ENCODE peak calls at places on chromosomes 16 and 17, in five cellular contexts. A is stimulated activated CD4-positive, alpha-beta T cell treated with anti-CD3 and anti-CD28 coated beads, Interleukin-4, amount 100 ng/mL, for 4 hours; I is Right ventricle myocardium inferior; S is HFF-Myc; E is NCI-H2171. Y is an unnamed sample.

GRCh38 chr16:83967838-83968482 is at the start of gene NECAB2:
- DNase-seq in I (peak), A (no peak), S (no peak), E (no peak), Y (peak)

GRCh38 chr17:41428591-41429326 is 4.4 kb upstream of the KRT37 start:
- DNase-seq in A (no peak), S (no peak), E (no peak), I (no peak), Y (no peak)

GRCh38 chr16:53782148-53782547 is 78.2 kb downstream of the FTO start:
- DNase-seq in A (no peak), I (no peak), S (no peak), E (no peak), Y (no peak)

GRCh38 chr16:19785512-19786130 is 67.5 kb downstream of the IQCK start:
- DNase-seq in E (no peak), I (no peak), A (no peak), S (no peak), Y (no peak)

GRCh38 chr17:20993863-20994778 is 48.7 kb downstream of the USP22 start:
- DNase-seq in I (no peak), S (no peak), A (no peak), E (no peak), Y (no peak)

GRCh38 chr17:13631541-13631940 is 29.8 kb upstream of the HS3ST3A1 start:
- DNase-seq in A (no peak), E (no peak), I (no peak), S (no peak), Y (no peak)

GRCh38 chr17:61411114-61411943 is 11.7 kb downstream of the TBX2 start:
- DNase-seq in E (no peak), A (no peak), I (peak), S (no peak), Y (peak)

GRCh38 chr17:82324566-82325285 is 7.3 kb upstream of the CD7 start:
- DNase-seq in S (no peak), A (no peak), I (no peak), E (no peak), Y (no peak)

GRCh38 chr17:11506635-11507034 is 91.6 kb upstream of the DNAH9 start:
- DNase-seq in S (no peak), E (no peak), A (no peak), I (no peak), Y (no peak)

GRCh38 chr17:67377727-67378443 is 804 bp downstream of the PITPNC1 start:
- DNase-seq in S (no peak), E (peak), I (peak), A (peak), Y (peak)

GRCh38 chr17:21382560-21383495 is 6.7 kb downstream of the KCNJ12 start:
- DNase-seq in I (no peak), E (no peak), S (no peak), A (no peak), Y (no peak)

GRCh38 chr17:58956997-58957724 is 149.5 kb downstream of the TRIM37 start:
- DNase-seq in A (no peak), I (no peak), E (no peak), S (no peak), Y (no peak)

GRCh38 chr17:80187493-80187892 is 17.7 kb downstream of the CARD14 start:
- DNase-seq in I (peak), S (no peak), A (no peak), E (no peak), Y (no peak)

GRCh38 chr17:47945529-47946508 is 4.4 kb downstream of the PNPO start:
- DNase-seq in E (no peak), S (no peak), A (no peak), I (peak), Y (no peak)

GRCh38 chr16:50265260-50265659 is 1.1 kb upstream of the ADCY7 start:
- DNase-seq in I (no peak), E (peak), A (no peak), S (no peak), Y (peak)

GRCh38 chr16:22641030-22641671 is 130.5 kb downstream of the NPIPB5 start:
- DNase-seq in S (peak), E (no peak), A (no peak), I (no peak), Y (no peak)

GRCh38 chr17:1573932-1574696 is 11.5 kb upstream of the PITPNA start:
- DNase-seq in S (no peak), I (peak), E (peak), A (peak), Y (peak)

GRCh38 chr17:44315760-44316731 is 7.6 kb downstream of the RUNDC3A start:
- DNase-seq in A (no peak), I (no peak), S (no peak), E (no peak), Y (no peak)

GRCh38 chr17:40192961-40193360 is 15.7 kb downstream of the RAPGEFL1 start:
- DNase-seq in E (no peak), I (no peak), S (no peak), A (no peak), Y (no peak)

GRCh38 chr16:66830422-66831404 is at the start of gene NAE1:
- DNase-seq in E (peak), S (peak), A (peak), I (peak), Y (peak)

GRCh38 chr17:79360196-79360595 is 250.7 kb downstream of the RBFOX3 start:
- DNase-seq in I (peak), E (peak), A (no peak), S (no peak), Y (no peak)

GRCh38 chr16:1691276-1691675 is 13.2 kb downstream of the JPT2 start:
- DNase-seq in A (no peak), I (no peak), S (no peak), E (no peak), Y (no peak)

GRCh38 chr16:68190745-68191510 is 45.0 kb downstream of the ESRP2 start:
- DNase-seq in E (no peak), A (no peak), S (no peak), I (no peak), Y (no peak)

GRCh38 chr17:32302860-32303649 is 37.4 kb downstream of the RHBDL3 start:
- DNase-seq in A (no peak), S (no peak), I (no peak), E (no peak), Y (no peak)

GRCh38 chr17:17613708-17614114 is 22.2 kb upstream of the PEMT start:
- DNase-seq in E (peak), S (peak), I (no peak), A (peak), Y (no peak)

GRCh38 chr16:85759631-85760419 is 8.9 kb upstream of the C16orf74 start:
- DNase-seq in I (peak), A (no peak), E (peak), S (no peak), Y (no peak)

GRCh38 chr17:79317916-79318315 is 243.3 kb downstream of the ENGASE start:
- DNase-seq in S (no peak), E (no peak), I (no peak), A (no peak), Y (no peak)

GRCh38 chr17:58351710-58352017 is 337 bp downstream of the SUPT4H1 start:
- DNase-seq in S (no peak), A (no peak), I (no peak), E (no peak), Y (no peak)

GRCh38 chr16:54034684-54035083 is 251.9 kb downstream of the IRX3 start:
- DNase-seq in S (no peak), A (no peak), I (no peak), E (no peak), Y (no peak)

GRCh38 chr16:10240854-10241613 is 58.8 kb upstream of the GRIN2A start:
- DNase-seq in E (no peak), I (no peak), A (no peak), S (no peak), Y (no peak)

GRCh38 chr16:8935989-8936388 is 27.7 kb downstream of the USP7 start:
- DNase-seq in I (no peak), S (no peak), A (no peak), E (no peak), Y (no peak)

GRCh38 chr17:30921544-30922196 is at the start of gene ADAP2:
- DNase-seq in S (no peak), E (no peak), A (no peak), I (peak), Y (no peak)

GRCh38 chr17:21233581-21234337 is 19.5 kb downstream of the NATD1 start:
- DNase-seq in E (no peak), S (no peak), A (no peak), I (no peak), Y (no peak)

GRCh38 chr16:19098173-19098572 is 15.6 kb upstream of the ITPRIPL2 start:
- DNase-seq in A (no peak), E (no peak), S (no peak), I (no peak), Y (no peak)

Y was measured in activated CD4-positive, CD25-positive, alpha-beta regulatory T cell treated with anti-CD3 and anti-CD28 coated beads, Interleukin-2, amount 50 U/mL, for 72 hours.